ENCODE peak calls at places on chromosome 3, in four cellular contexts. C, H, R and Q are unnamed samples.

GRCh38 chr3:17605032-17605431 is 137.4 kb downstream of the TBC1D5 start:
- DNase-seq in C (no peak), H (no peak), R (no peak), Q (no peak)

GRCh38 chr3:152097120-152097519 is 171.6 kb upstream of the MBNL1 start:
- DNase-seq in C (no peak), H (no peak), R (no peak), Q (no peak)

GRCh38 chr3:56801151-56801596 is 575 bp downstream of the ARHGEF3 start:
- DNase-seq in C (no peak), H (no peak), R (no peak), Q (no peak)

GRCh38 chr3:112734171-112734570 is 93.2 kb upstream of the CCDC80 start:
- DNase-seq in C (no peak), H (no peak), R (no peak), Q (no peak)

GRCh38 chr3:193828477-193828876 is 235.5 kb downstream of the OPA1 start:
- DNase-seq in C (no peak), H (no peak), R (no peak), Q (no peak)

GRCh38 chr3:150495149-150495548 is 51.1 kb downstream of the SERP1 start:
- DNase-seq in C (no peak), H (peak), R (no peak), Q (no peak)

GRCh38 chr3:186534113-186534669 is 10.0 kb downstream of the CRYGS start:
- DNase-seq in C (peak), H (peak), R (no peak), Q (no peak)

GRCh38 chr3:116057403-116058006 is 387.8 kb downstream of the LSAMP start:
- DNase-seq in C (no peak), H (no peak), R (no peak), Q (no peak)

GRCh38 chr3:181265750-181266333 is 276.3 kb upstream of the DNAJC19 start:
- DNase-seq in C (no peak), H (no peak), R (no peak), Q (no peak)

GRCh38 chr3:57757642-57758297 is 1.7 kb downstream of the SLMAP start:
- DNase-seq in C (no peak), H (peak), R (no peak), Q (no peak)

GRCh38 chr3:29757054-29757777 is 476.3 kb downstream of the RBMS3 start:
- DNase-seq in C (no peak), H (no peak), R (no peak), Q (no peak)

GRCh38 chr3:186870421-186871201 is 28.1 kb downstream of the ADIPOQ start:
- DNase-seq in C (no peak), H (no peak), R (no peak), Q (no peak)

GRCh38 chr3:170751894-170752283 is 118.1 kb downstream of the RPL22L1 start:
- DNase-seq in C (no peak), H (no peak), R (no peak), Q (no peak)

GRCh38 chr3:87350367-87351199 is 74.2 kb upstream of the POU1F1 start:
- DNase-seq in C (no peak), H (peak), R (peak), Q (peak)
- TF ChIP-seq SPI1 in C (no peak), H (no peak), R (no peak), Q (no peak)

DNA sequence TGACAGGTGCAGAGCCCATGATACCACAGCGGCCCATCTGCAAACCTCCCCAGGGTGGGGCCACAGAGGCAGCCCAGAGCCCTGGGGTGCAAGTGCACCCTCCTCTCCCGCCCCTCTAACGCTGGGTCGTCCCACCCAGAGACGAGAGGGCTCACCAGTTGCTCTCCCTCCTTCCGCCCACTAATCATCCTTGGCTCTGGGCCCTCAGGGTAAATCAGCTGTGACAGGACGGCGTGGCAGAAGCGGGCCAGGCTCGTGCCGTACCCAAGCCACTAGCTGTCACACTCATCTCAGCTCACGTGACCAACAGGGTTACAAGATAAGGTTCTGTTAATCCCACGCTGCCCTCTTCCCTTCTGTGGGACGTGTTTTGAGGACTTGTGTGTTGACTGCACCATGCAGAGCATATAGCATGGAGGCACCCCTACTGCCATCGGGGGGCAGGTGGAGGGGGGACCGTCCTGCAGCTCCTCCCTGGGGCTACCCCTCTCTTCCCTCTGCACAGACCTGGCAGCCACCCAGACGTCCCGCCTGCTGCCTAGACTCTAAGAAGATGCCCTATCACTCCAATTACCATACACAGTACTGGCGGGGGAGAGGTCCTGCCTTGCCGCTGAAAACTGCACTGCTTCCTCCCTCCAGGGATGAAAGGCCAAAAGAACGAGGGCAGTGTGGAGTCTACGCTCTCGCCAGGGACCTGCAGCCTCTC is 467 bp downstream of the TNK2 start:
- DNase-seq in C (peak), H (peak), R (peak), Q (no peak)
- TF ChIP-seq SPI1 in C (peak), H (no peak), R (no peak), Q (no peak)

GRCh38 chr3:177589921-177590336 is 392.6 kb upstream of the TBL1XR1 start:
- DNase-seq in C (no peak), H (no peak), R (no peak), Q (no peak)
- TF ChIP-seq SPI1 in C (no peak), H (no peak), R (no peak), Q (no peak)

DNA sequence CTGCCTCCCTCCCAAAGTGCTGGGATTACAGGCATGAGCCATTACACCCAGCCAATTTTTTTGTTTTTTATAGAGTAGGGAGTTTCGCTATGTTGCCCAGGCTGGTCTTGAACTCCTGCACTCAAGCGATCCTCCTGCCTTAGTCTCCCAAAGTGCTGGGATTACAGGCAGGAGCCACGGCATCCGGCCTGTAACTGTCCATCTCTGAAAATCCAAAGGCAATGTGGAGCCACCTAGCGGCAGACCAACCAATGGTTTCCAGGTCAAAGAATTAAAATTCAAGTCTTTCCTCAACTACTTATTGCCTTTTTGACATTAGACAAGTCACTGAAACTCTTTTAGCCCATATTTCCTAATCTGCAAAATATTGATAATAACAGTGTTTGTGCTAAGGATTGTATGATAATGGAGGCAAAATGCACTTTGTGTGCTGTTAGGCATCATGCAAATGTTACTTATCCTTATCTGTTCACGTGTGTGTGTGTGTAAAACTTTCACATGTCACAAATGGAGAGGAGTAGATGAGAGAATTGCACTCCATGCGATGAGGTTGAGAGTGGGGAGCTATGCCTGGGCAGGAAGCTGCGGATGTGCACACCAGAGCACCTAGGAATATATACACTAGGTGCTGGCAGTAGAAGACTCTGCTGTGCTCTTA is 48.7 kb downstream of the COL8A1 start:
- DNase-seq in C (no peak), H (peak), R (peak), Q (peak)
- TF ChIP-seq SPI1 in C (no peak), H (no peak), R (no peak), Q (no peak)

GRCh38 chr3:39000008-39000450 is 51.7 kb downstream of the SCN11A start:
- DNase-seq in C (peak), H (peak), R (peak), Q (peak)
- TF ChIP-seq SPI1 in C (no peak), H (no peak), R (no peak), Q (no peak)

DNA sequence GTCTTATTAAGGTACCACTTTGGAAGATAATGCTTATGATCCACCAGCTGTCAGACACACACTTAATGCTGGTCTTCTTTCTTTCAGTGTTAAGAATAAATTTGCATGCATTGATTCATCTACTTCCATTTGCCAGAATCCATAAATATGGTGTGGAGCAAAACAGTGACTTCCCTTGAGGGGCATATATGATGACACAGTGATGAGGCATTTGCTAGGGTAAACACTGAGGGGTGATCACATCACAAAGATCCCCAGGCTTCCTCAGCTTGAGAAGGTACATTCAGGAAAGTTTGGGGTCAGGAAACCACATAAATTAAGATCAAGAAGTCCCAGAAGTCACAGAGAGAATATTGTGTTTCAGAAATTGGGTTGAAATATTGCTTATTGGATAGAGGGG is 9.9 kb upstream of the ZBED2 start:
- DNase-seq in C (no peak), H (no peak), R (no peak), Q (no peak)
- TF ChIP-seq SPI1 in C (no peak), H (no peak), R (no peak), Q (no peak)

GRCh38 chr3:71119171-71119570 is 464.4 kb downstream of the FOXP1 start:
- DNase-seq in C (no peak), H (no peak), R (no peak), Q (no peak)

GRCh38 chr3:71114610-71115009 is 468.9 kb downstream of the FOXP1 start:
- DNase-seq in C (no peak), H (no peak), R (no peak), Q (no peak)

GRCh38 chr3:71118406-71118805 is 465.1 kb downstream of the FOXP1 start:
- DNase-seq in C (no peak), H (no peak), R (no peak), Q (no peak)

GRCh38 chr3:71120012-71120411 is 463.5 kb downstream of the FOXP1 start:
- DNase-seq in C (no peak), H (no peak), R (no peak), Q (no peak)

DNA sequence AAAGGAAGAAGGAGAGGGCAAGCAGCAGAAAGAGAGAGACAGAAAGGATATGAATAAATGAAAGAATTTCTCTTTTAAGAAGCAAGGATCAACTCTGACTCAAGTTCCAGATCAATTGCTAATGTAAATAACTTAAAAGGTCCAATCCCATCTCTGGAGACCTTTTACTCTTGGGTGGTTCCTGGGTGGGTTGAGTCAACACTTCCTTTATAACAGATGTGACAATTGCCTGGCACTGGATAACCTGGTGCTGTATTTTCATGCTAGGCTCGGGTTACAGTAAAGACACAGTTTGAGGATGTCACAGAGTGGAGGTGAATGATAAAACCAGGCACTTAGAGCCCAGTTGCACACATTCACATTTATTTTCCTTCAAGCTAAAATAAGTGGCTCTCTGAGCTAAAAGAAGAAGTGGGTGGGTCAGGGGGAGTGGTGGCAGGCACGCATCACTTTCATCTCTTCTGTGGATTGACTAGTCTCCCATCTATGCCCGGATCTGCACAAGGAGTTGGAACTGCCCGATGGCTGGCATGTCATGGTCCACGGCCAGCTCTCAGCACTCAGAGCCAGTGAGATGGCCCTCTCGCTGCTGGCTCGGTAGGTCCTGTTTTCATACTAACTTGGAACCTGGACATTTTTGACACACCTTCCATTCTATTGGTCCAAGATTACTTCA is 465.8 kb downstream of the FOXP1 start:
- DNase-seq in C (no peak), H (no peak), R (no peak), Q (no peak)
- TF ChIP-seq SPI1 in C (no peak), H (no peak), R (no peak), Q (no peak)

DNA sequence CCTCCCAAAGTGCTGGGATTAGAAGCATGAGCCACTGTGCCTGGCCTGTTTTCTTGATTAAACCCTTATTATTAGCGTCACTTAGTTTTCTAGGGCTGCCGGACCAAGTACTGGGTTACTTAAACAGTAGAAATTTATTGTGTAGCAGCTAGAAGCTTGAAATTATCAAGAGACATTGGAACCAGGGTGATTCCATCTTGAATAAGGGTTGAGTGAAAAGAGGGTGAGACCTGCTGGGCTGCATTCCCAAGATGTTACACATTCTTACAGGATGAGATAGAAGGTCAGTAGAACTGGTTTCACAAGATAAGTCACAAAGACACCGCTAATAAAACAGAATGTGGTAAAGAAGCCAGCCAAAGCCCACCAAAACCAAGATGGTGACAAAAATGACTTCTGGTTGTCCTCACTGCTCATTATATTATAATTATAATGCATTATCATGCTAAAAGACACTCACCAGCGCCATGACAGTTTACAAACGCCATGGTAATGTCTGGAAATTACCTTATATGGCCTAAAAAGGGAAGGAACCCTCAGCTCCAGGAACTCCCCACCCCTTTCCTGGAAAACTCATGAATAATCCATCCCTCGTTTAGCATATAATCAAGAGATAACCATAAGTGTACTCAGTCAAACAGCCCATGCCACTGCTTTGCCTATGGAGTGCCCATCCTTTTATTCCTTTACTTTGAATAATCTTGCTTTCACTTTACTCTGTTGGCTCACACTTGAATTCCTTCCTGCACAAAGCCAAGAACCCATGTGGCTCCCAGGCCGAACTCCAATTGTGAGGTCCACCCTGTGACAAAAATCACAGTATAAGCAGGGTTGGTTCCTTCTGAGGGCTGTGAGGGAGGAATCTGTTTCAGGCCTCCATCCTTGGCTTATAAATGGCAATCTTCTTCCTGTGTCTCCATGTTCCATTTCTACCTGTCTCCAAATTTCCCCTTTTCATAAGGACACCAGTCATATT is 18.9 kb upstream of the FSTL1 start:
- DNase-seq in C (no peak), H (no peak), R (no peak), Q (no peak)
- TF ChIP-seq SPI1 in C (no peak), H (no peak), R (no peak), Q (no peak)

DNA sequence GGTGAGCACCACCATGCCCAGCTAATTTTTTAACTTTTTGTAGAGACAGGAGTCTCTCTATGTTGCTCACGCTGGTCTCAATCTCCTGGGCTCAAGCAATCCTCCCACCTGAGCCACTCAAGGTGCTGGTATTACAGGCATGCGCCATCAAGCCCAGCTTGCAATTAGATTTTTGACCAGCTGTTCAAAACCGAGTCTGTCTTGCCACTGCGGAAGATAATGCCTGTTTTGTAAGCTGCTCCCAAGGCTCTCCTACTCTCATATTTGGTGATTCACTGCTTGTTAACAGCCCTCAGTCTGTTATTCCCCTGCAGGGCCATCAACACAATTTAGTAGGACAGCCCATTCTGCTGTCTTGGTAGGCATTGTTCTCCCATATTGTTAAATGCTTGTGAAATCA is 17.8 kb upstream of the MCCC1 start:
- DNase-seq in C (no peak), H (no peak), R (no peak), Q (no peak)
- TF ChIP-seq SPI1 in C (no peak), H (no peak), R (no peak), Q (no peak)